ENCODE peak calls at places on chromosome 13, in eight cellular contexts. One of them, this sample, is unnamed.

GRCh38 chr13:28049880-28050871 is 50.2 kb downstream of the FLT3 start:
- DNase-seq in activated gamma-delta T cell: no peak
- DNase-seq in NCI-H2171 treated with DMSO at 0.1 percent for 48 hours: no peak
- DNase-seq in esophagus squamous epithelium: no peak
- DNase-seq in NCI-H1436 treated with DMSO at 0.1 percent for 48 hours: no peak
- DNase-seq in NCI-H2081: no peak
- DNase-seq in T-helper 2 cell: no peak
- DNase-seq in activated naive CD4-positive, alpha-beta T cell treated with anti-CD3 and anti-CD28 coated beads, Interleukin-2, amount 50 U/mL, for 16 hours: no peak
- DNase-seq in this sample: no peak

GRCh38 chr13:75442736-75443234 is 39.2 kb downstream of the TBC1D4 start:
- DNase-seq in activated gamma-delta T cell: no peak
- DNase-seq in NCI-H2171 treated with DMSO at 0.1 percent for 48 hours: no peak
- DNase-seq in esophagus squamous epithelium: no peak
- DNase-seq in NCI-H1436 treated with DMSO at 0.1 percent for 48 hours: no peak
- DNase-seq in NCI-H2081: no peak
- DNase-seq in T-helper 2 cell: no peak
- DNase-seq in activated naive CD4-positive, alpha-beta T cell treated with anti-CD3 and anti-CD28 coated beads, Interleukin-2, amount 50 U/mL, for 16 hours: no peak
- DNase-seq in this sample: no peak

GRCh38 chr13:110245421-110245899 is 61.5 kb downstream of the COL4A1 start:
- DNase-seq in activated gamma-delta T cell: no peak
- DNase-seq in NCI-H2171 treated with DMSO at 0.1 percent for 48 hours: no peak
- DNase-seq in esophagus squamous epithelium: no peak
- DNase-seq in NCI-H1436 treated with DMSO at 0.1 percent for 48 hours: no peak
- DNase-seq in NCI-H2081: no peak
- DNase-seq in T-helper 2 cell: no peak
- DNase-seq in activated naive CD4-positive, alpha-beta T cell treated with anti-CD3 and anti-CD28 coated beads, Interleukin-2, amount 50 U/mL, for 16 hours: no peak
- DNase-seq in this sample: no peak

GRCh38 chr13:29402168-29402621 is 193.3 kb downstream of the SLC7A1 start:
- DNase-seq in activated gamma-delta T cell: no peak
- DNase-seq in NCI-H2171 treated with DMSO at 0.1 percent for 48 hours: no peak
- DNase-seq in esophagus squamous epithelium: no peak
- DNase-seq in NCI-H1436 treated with DMSO at 0.1 percent for 48 hours: no peak
- DNase-seq in NCI-H2081: no peak
- DNase-seq in T-helper 2 cell: no peak
- DNase-seq in activated naive CD4-positive, alpha-beta T cell treated with anti-CD3 and anti-CD28 coated beads, Interleukin-2, amount 50 U/mL, for 16 hours: no peak
- DNase-seq in this sample: peak

GRCh38 chr13:46751811-46752635 is 44.9 kb downstream of the ESD start:
- DNase-seq in activated gamma-delta T cell: no peak
- DNase-seq in NCI-H2171 treated with DMSO at 0.1 percent for 48 hours: no peak
- DNase-seq in esophagus squamous epithelium: no peak
- DNase-seq in NCI-H1436 treated with DMSO at 0.1 percent for 48 hours: no peak
- DNase-seq in NCI-H2081: no peak
- DNase-seq in T-helper 2 cell: no peak
- DNase-seq in activated naive CD4-positive, alpha-beta T cell treated with anti-CD3 and anti-CD28 coated beads, Interleukin-2, amount 50 U/mL, for 16 hours: peak
- DNase-seq in this sample: no peak

GRCh38 chr13:75271851-75272250 is 210.1 kb downstream of the TBC1D4 start:
- DNase-seq in activated gamma-delta T cell: no peak
- DNase-seq in NCI-H2171 treated with DMSO at 0.1 percent for 48 hours: no peak
- DNase-seq in esophagus squamous epithelium: no peak
- DNase-seq in NCI-H1436 treated with DMSO at 0.1 percent for 48 hours: no peak
- DNase-seq in NCI-H2081: no peak
- DNase-seq in T-helper 2 cell: no peak
- DNase-seq in activated naive CD4-positive, alpha-beta T cell treated with anti-CD3 and anti-CD28 coated beads, Interleukin-2, amount 50 U/mL, for 16 hours: no peak
- DNase-seq in this sample: no peak

GRCh38 chr13:77029436-77029835 is 2.5 kb upstream of the FBXL3 start:
- DNase-seq in activated gamma-delta T cell: no peak
- DNase-seq in NCI-H2171 treated with DMSO at 0.1 percent for 48 hours: no peak
- DNase-seq in esophagus squamous epithelium: no peak
- DNase-seq in NCI-H1436 treated with DMSO at 0.1 percent for 48 hours: no peak
- DNase-seq in NCI-H2081: no peak
- DNase-seq in T-helper 2 cell: no peak
- DNase-seq in activated naive CD4-positive, alpha-beta T cell treated with anti-CD3 and anti-CD28 coated beads, Interleukin-2, amount 50 U/mL, for 16 hours: no peak
- DNase-seq in this sample: no peak

GRCh38 chr13:41596190-41596589 is 138.8 kb downstream of the RGCC start:
- DNase-seq in activated gamma-delta T cell: no peak
- DNase-seq in NCI-H2171 treated with DMSO at 0.1 percent for 48 hours: no peak
- DNase-seq in esophagus squamous epithelium: no peak
- DNase-seq in NCI-H1436 treated with DMSO at 0.1 percent for 48 hours: no peak
- DNase-seq in NCI-H2081: no peak
- DNase-seq in T-helper 2 cell: no peak
- DNase-seq in activated naive CD4-positive, alpha-beta T cell treated with anti-CD3 and anti-CD28 coated beads, Interleukin-2, amount 50 U/mL, for 16 hours: no peak
- DNase-seq in this sample: no peak

GRCh38 chr13:85693889-85694511 is 105.2 kb downstream of the SLITRK6 start:
- DNase-seq in activated gamma-delta T cell: no peak
- DNase-seq in NCI-H2171 treated with DMSO at 0.1 percent for 48 hours: no peak
- DNase-seq in esophagus squamous epithelium: no peak
- DNase-seq in NCI-H1436 treated with DMSO at 0.1 percent for 48 hours: no peak
- DNase-seq in NCI-H2081: no peak
- DNase-seq in T-helper 2 cell: no peak
- DNase-seq in activated naive CD4-positive, alpha-beta T cell treated with anti-CD3 and anti-CD28 coated beads, Interleukin-2, amount 50 U/mL, for 16 hours: no peak
- DNase-seq in this sample: peak

GRCh38 chr13:99198630-99199029 is 2.0 kb upstream of the UBAC2 start:
- DNase-seq in activated gamma-delta T cell: no peak
- DNase-seq in NCI-H2171 treated with DMSO at 0.1 percent for 48 hours: no peak
- DNase-seq in esophagus squamous epithelium: no peak
- DNase-seq in NCI-H1436 treated with DMSO at 0.1 percent for 48 hours: no peak
- DNase-seq in NCI-H2081: no peak
- DNase-seq in T-helper 2 cell: no peak
- DNase-seq in activated naive CD4-positive, alpha-beta T cell treated with anti-CD3 and anti-CD28 coated beads, Interleukin-2, amount 50 U/mL, for 16 hours: no peak
- DNase-seq in this sample: no peak

GRCh38 chr13:38264363-38265134 is 85.1 kb upstream of the UFM1 start:
- DNase-seq in activated gamma-delta T cell: no peak
- DNase-seq in NCI-H2171 treated with DMSO at 0.1 percent for 48 hours: no peak
- DNase-seq in esophagus squamous epithelium: no peak
- DNase-seq in NCI-H1436 treated with DMSO at 0.1 percent for 48 hours: no peak
- DNase-seq in NCI-H2081: no peak
- DNase-seq in T-helper 2 cell: no peak
- DNase-seq in activated naive CD4-positive, alpha-beta T cell treated with anti-CD3 and anti-CD28 coated beads, Interleukin-2, amount 50 U/mL, for 16 hours: no peak
- DNase-seq in this sample: no peak

GRCh38 chr13:38763446-38764381 is 76.8 kb downstream of the FREM2 start:
- DNase-seq in activated gamma-delta T cell: no peak
- DNase-seq in NCI-H2171 treated with DMSO at 0.1 percent for 48 hours: no peak
- DNase-seq in esophagus squamous epithelium: no peak
- DNase-seq in NCI-H1436 treated with DMSO at 0.1 percent for 48 hours: no peak
- DNase-seq in NCI-H2081: peak
- DNase-seq in T-helper 2 cell: no peak
- DNase-seq in activated naive CD4-positive, alpha-beta T cell treated with anti-CD3 and anti-CD28 coated beads, Interleukin-2, amount 50 U/mL, for 16 hours: no peak
- DNase-seq in this sample: no peak

GRCh38 chr13:111253334-111253872 is 67.0 kb upstream of the TEX29 start:
- DNase-seq in activated gamma-delta T cell: no peak
- DNase-seq in NCI-H2171 treated with DMSO at 0.1 percent for 48 hours: no peak
- DNase-seq in esophagus squamous epithelium: no peak
- DNase-seq in NCI-H1436 treated with DMSO at 0.1 percent for 48 hours: no peak
- DNase-seq in NCI-H2081: no peak
- DNase-seq in T-helper 2 cell: no peak
- DNase-seq in activated naive CD4-positive, alpha-beta T cell treated with anti-CD3 and anti-CD28 coated beads, Interleukin-2, amount 50 U/mL, for 16 hours: no peak
- DNase-seq in this sample: no peak

GRCh38 chr13:42999491-42999890 is 7.5 kb upstream of the EPSTI1 start:
- DNase-seq in activated gamma-delta T cell: no peak
- DNase-seq in NCI-H2171 treated with DMSO at 0.1 percent for 48 hours: no peak
- DNase-seq in esophagus squamous epithelium: no peak
- DNase-seq in NCI-H1436 treated with DMSO at 0.1 percent for 48 hours: no peak
- DNase-seq in NCI-H2081: no peak
- DNase-seq in T-helper 2 cell: no peak
- DNase-seq in activated naive CD4-positive, alpha-beta T cell treated with anti-CD3 and anti-CD28 coated beads, Interleukin-2, amount 50 U/mL, for 16 hours: no peak
- DNase-seq in this sample: no peak

GRCh38 chr13:93496985-93497673 is 270.5 kb downstream of the GPC6 start:
- DNase-seq in activated gamma-delta T cell: no peak
- DNase-seq in NCI-H2171 treated with DMSO at 0.1 percent for 48 hours: peak
- DNase-seq in esophagus squamous epithelium: no peak
- DNase-seq in NCI-H1436 treated with DMSO at 0.1 percent for 48 hours: no peak
- DNase-seq in NCI-H2081: peak
- DNase-seq in T-helper 2 cell: no peak
- DNase-seq in activated naive CD4-positive, alpha-beta T cell treated with anti-CD3 and anti-CD28 coated beads, Interleukin-2, amount 50 U/mL, for 16 hours: no peak
- DNase-seq in this sample: no peak

GRCh38 chr13:20193924-20194631 is 1.3 kb upstream of the GJB2 start:
- DNase-seq in activated gamma-delta T cell: no peak
- DNase-seq in NCI-H2171 treated with DMSO at 0.1 percent for 48 hours: no peak
- DNase-seq in esophagus squamous epithelium: no peak
- DNase-seq in NCI-H1436 treated with DMSO at 0.1 percent for 48 hours: no peak
- DNase-seq in NCI-H2081: no peak
- DNase-seq in T-helper 2 cell: no peak
- DNase-seq in activated naive CD4-positive, alpha-beta T cell treated with anti-CD3 and anti-CD28 coated beads, Interleukin-2, amount 50 U/mL, for 16 hours: no peak
- DNase-seq in this sample: no peak

GRCh38 chr13:32669030-32669646 is 82.9 kb downstream of the PDS5B start:
- DNase-seq in activated gamma-delta T cell: no peak
- DNase-seq in NCI-H2171 treated with DMSO at 0.1 percent for 48 hours: peak
- DNase-seq in esophagus squamous epithelium: no peak
- DNase-seq in NCI-H1436 treated with DMSO at 0.1 percent for 48 hours: peak
- DNase-seq in NCI-H2081: peak
- DNase-seq in T-helper 2 cell: no peak
- DNase-seq in activated naive CD4-positive, alpha-beta T cell treated with anti-CD3 and anti-CD28 coated beads, Interleukin-2, amount 50 U/mL, for 16 hours: no peak
- DNase-seq in this sample: peak

GRCh38 chr13:71320452-71320851 is 546.6 kb downstream of the DACH1 start:
- DNase-seq in activated gamma-delta T cell: no peak
- DNase-seq in NCI-H2171 treated with DMSO at 0.1 percent for 48 hours: peak
- DNase-seq in esophagus squamous epithelium: no peak
- DNase-seq in NCI-H1436 treated with DMSO at 0.1 percent for 48 hours: no peak
- DNase-seq in NCI-H2081: no peak
- DNase-seq in T-helper 2 cell: no peak
- DNase-seq in activated naive CD4-positive, alpha-beta T cell treated with anti-CD3 and anti-CD28 coated beads, Interleukin-2, amount 50 U/mL, for 16 hours: no peak
- DNase-seq in this sample: no peak

GRCh38 chr13:83825676-83826075 is 56.6 kb downstream of the SLITRK1 start:
- DNase-seq in activated gamma-delta T cell: no peak
- DNase-seq in NCI-H2171 treated with DMSO at 0.1 percent for 48 hours: no peak
- DNase-seq in esophagus squamous epithelium: no peak
- DNase-seq in NCI-H1436 treated with DMSO at 0.1 percent for 48 hours: no peak
- DNase-seq in NCI-H2081: no peak
- DNase-seq in T-helper 2 cell: no peak
- DNase-seq in activated naive CD4-positive, alpha-beta T cell treated with anti-CD3 and anti-CD28 coated beads, Interleukin-2, amount 50 U/mL, for 16 hours: no peak
- DNase-seq in this sample: no peak

GRCh38 chr13:88294368-88294767 is 623.2 kb downstream of the SLITRK5 start:
- DNase-seq in activated gamma-delta T cell: no peak
- DNase-seq in NCI-H2171 treated with DMSO at 0.1 percent for 48 hours: no peak
- DNase-seq in esophagus squamous epithelium: no peak
- DNase-seq in NCI-H1436 treated with DMSO at 0.1 percent for 48 hours: no peak
- DNase-seq in NCI-H2081: no peak
- DNase-seq in T-helper 2 cell: no peak
- DNase-seq in activated naive CD4-positive, alpha-beta T cell treated with anti-CD3 and anti-CD28 coated beads, Interleukin-2, amount 50 U/mL, for 16 hours: no peak
- DNase-seq in this sample: no peak

GRCh38 chr13:26663801-26664200 is 96.8 kb downstream of the GPR12 start:
- DNase-seq in activated gamma-delta T cell: no peak
- DNase-seq in NCI-H2171 treated with DMSO at 0.1 percent for 48 hours: peak
- DNase-seq in esophagus squamous epithelium: no peak
- DNase-seq in NCI-H1436 treated with DMSO at 0.1 percent for 48 hours: peak
- DNase-seq in NCI-H2081: peak
- DNase-seq in T-helper 2 cell: no peak
- DNase-seq in activated naive CD4-positive, alpha-beta T cell treated with anti-CD3 and anti-CD28 coated beads, Interleukin-2, amount 50 U/mL, for 16 hours: no peak
- DNase-seq in this sample: no peak

GRCh38 chr13:98521461-98521860 is 55.4 kb downstream of the STK24 start:
- DNase-seq in activated gamma-delta T cell: no peak
- DNase-seq in NCI-H2171 treated with DMSO at 0.1 percent for 48 hours: no peak
- DNase-seq in esophagus squamous epithelium: no peak
- DNase-seq in NCI-H1436 treated with DMSO at 0.1 percent for 48 hours: no peak
- DNase-seq in NCI-H2081: no peak
- DNase-seq in T-helper 2 cell: no peak
- DNase-seq in activated naive CD4-positive, alpha-beta T cell treated with anti-CD3 and anti-CD28 coated beads, Interleukin-2, amount 50 U/mL, for 16 hours: no peak
- DNase-seq in this sample: no peak

GRCh38 chr13:30847697-30848307 is 58.3 kb upstream of the MEDAG start:
- DNase-seq in activated gamma-delta T cell: no peak
- DNase-seq in NCI-H2171 treated with DMSO at 0.1 percent for 48 hours: no peak
- DNase-seq in esophagus squamous epithelium: no peak
- DNase-seq in NCI-H1436 treated with DMSO at 0.1 percent for 48 hours: no peak
- DNase-seq in NCI-H2081: no peak
- DNase-seq in T-helper 2 cell: no peak
- DNase-seq in activated naive CD4-positive, alpha-beta T cell treated with anti-CD3 and anti-CD28 coated beads, Interleukin-2, amount 50 U/mL, for 16 hours: no peak
- DNase-seq in this sample: peak

GRCh38 chr13:60584976-60585375 is 188.0 kb downstream of the TDRD3 start:
- DNase-seq in activated gamma-delta T cell: no peak
- DNase-seq in NCI-H2171 treated with DMSO at 0.1 percent for 48 hours: no peak
- DNase-seq in esophagus squamous epithelium: no peak
- DNase-seq in NCI-H1436 treated with DMSO at 0.1 percent for 48 hours: no peak
- DNase-seq in NCI-H2081: no peak
- DNase-seq in T-helper 2 cell: no peak
- DNase-seq in activated naive CD4-positive, alpha-beta T cell treated with anti-CD3 and anti-CD28 coated beads, Interleukin-2, amount 50 U/mL, for 16 hours: no peak
- DNase-seq in this sample: peak

GRCh38 chr13:112828082-112828699 is 138.4 kb downstream of the ATP11A start:
- DNase-seq in activated gamma-delta T cell: no peak
- DNase-seq in NCI-H2171 treated with DMSO at 0.1 percent for 48 hours: no peak
- DNase-seq in esophagus squamous epithelium: no peak
- DNase-seq in NCI-H1436 treated with DMSO at 0.1 percent for 48 hours: no peak
- DNase-seq in NCI-H2081: no peak
- DNase-seq in T-helper 2 cell: no peak
- DNase-seq in activated naive CD4-positive, alpha-beta T cell treated with anti-CD3 and anti-CD28 coated beads, Interleukin-2, amount 50 U/mL, for 16 hours: no peak
- DNase-seq in this sample: no peak

GRCh38 chr13:50123862-50124535 is 108.8 kb downstream of the KCNRG start:
- DNase-seq in activated gamma-delta T cell: peak
- DNase-seq in NCI-H2171 treated with DMSO at 0.1 percent for 48 hours: peak
- DNase-seq in esophagus squamous epithelium: peak
- DNase-seq in NCI-H1436 treated with DMSO at 0.1 percent for 48 hours: peak
- DNase-seq in NCI-H2081: peak
- DNase-seq in T-helper 2 cell: peak
- DNase-seq in activated naive CD4-positive, alpha-beta T cell treated with anti-CD3 and anti-CD28 coated beads, Interleukin-2, amount 50 U/mL, for 16 hours: peak
- DNase-seq in this sample: peak

GRCh38 chr13:102276479-102276878 is 125.4 kb downstream of the FGF14 start:
- DNase-seq in activated gamma-delta T cell: no peak
- DNase-seq in NCI-H2171 treated with DMSO at 0.1 percent for 48 hours: no peak
- DNase-seq in esophagus squamous epithelium: no peak
- DNase-seq in NCI-H1436 treated with DMSO at 0.1 percent for 48 hours: no peak
- DNase-seq in NCI-H2081: no peak
- DNase-seq in T-helper 2 cell: no peak
- DNase-seq in activated naive CD4-positive, alpha-beta T cell treated with anti-CD3 and anti-CD28 coated beads, Interleukin-2, amount 50 U/mL, for 16 hours: no peak
- DNase-seq in this sample: no peak

GRCh38 chr13:95571941-95572340 is 19.4 kb downstream of the CLDN10 start:
- DNase-seq in activated gamma-delta T cell: no peak
- DNase-seq in NCI-H2171 treated with DMSO at 0.1 percent for 48 hours: no peak
- DNase-seq in esophagus squamous epithelium: no peak
- DNase-seq in NCI-H1436 treated with DMSO at 0.1 percent for 48 hours: no peak
- DNase-seq in NCI-H2081: peak
- DNase-seq in T-helper 2 cell: no peak
- DNase-seq in activated naive CD4-positive, alpha-beta T cell treated with anti-CD3 and anti-CD28 coated beads, Interleukin-2, amount 50 U/mL, for 16 hours: no peak
- DNase-seq in this sample: no peak

GRCh38 chr13:114115191-114115671 is 17.2 kb downstream of the RASA3 start:
- DNase-seq in activated gamma-delta T cell: no peak
- DNase-seq in NCI-H2171 treated with DMSO at 0.1 percent for 48 hours: no peak
- DNase-seq in esophagus squamous epithelium: no peak
- DNase-seq in NCI-H1436 treated with DMSO at 0.1 percent for 48 hours: no peak
- DNase-seq in NCI-H2081: no peak
- DNase-seq in T-helper 2 cell: no peak
- DNase-seq in activated naive CD4-positive, alpha-beta T cell treated with anti-CD3 and anti-CD28 coated beads, Interleukin-2, amount 50 U/mL, for 16 hours: peak
- DNase-seq in this sample: peak

GRCh38 chr13:26541678-26542553 is 15.6 kb upstream of the WASF3 start:
- DNase-seq in activated gamma-delta T cell: no peak
- DNase-seq in NCI-H2171 treated with DMSO at 0.1 percent for 48 hours: no peak
- DNase-seq in esophagus squamous epithelium: no peak
- DNase-seq in NCI-H1436 treated with DMSO at 0.1 percent for 48 hours: no peak
- DNase-seq in NCI-H2081: no peak
- DNase-seq in T-helper 2 cell: no peak
- DNase-seq in activated naive CD4-positive, alpha-beta T cell treated with anti-CD3 and anti-CD28 coated beads, Interleukin-2, amount 50 U/mL, for 16 hours: no peak
- DNase-seq in this sample: no peak

GRCh38 chr13:31267126-31267784 is 67.5 kb downstream of the B3GLCT start:
- DNase-seq in activated gamma-delta T cell: no peak
- DNase-seq in NCI-H2171 treated with DMSO at 0.1 percent for 48 hours: no peak
- DNase-seq in esophagus squamous epithelium: no peak
- DNase-seq in NCI-H1436 treated with DMSO at 0.1 percent for 48 hours: no peak
- DNase-seq in NCI-H2081: no peak
- DNase-seq in T-helper 2 cell: no peak
- DNase-seq in activated naive CD4-positive, alpha-beta T cell treated with anti-CD3 and anti-CD28 coated beads, Interleukin-2, amount 50 U/mL, for 16 hours: no peak
- DNase-seq in this sample: no peak

GRCh38 chr13:22793598-22794134 is 387.1 kb upstream of the SGCG start:
- DNase-seq in activated gamma-delta T cell: no peak
- DNase-seq in NCI-H2171 treated with DMSO at 0.1 percent for 48 hours: no peak
- DNase-seq in esophagus squamous epithelium: no peak
- DNase-seq in NCI-H1436 treated with DMSO at 0.1 percent for 48 hours: no peak
- DNase-seq in NCI-H2081: no peak
- DNase-seq in T-helper 2 cell: no peak
- DNase-seq in activated naive CD4-positive, alpha-beta T cell treated with anti-CD3 and anti-CD28 coated beads, Interleukin-2, amount 50 U/mL, for 16 hours: no peak
- DNase-seq in this sample: peak

GRCh38 chr13:44396963-44397580 is 23.4 kb downstream of the SERP2 start:
- DNase-seq in activated gamma-delta T cell: no peak
- DNase-seq in NCI-H2171 treated with DMSO at 0.1 percent for 48 hours: no peak
- DNase-seq in esophagus squamous epithelium: no peak
- DNase-seq in NCI-H1436 treated with DMSO at 0.1 percent for 48 hours: no peak
- DNase-seq in NCI-H2081: no peak
- DNase-seq in T-helper 2 cell: no peak
- DNase-seq in activated naive CD4-positive, alpha-beta T cell treated with anti-CD3 and anti-CD28 coated beads, Interleukin-2, amount 50 U/mL, for 16 hours: no peak
- DNase-seq in this sample: no peak

GRCh38 chr13:113297370-113297871 is 382 bp downstream of the LAMP1 start:
- DNase-seq in activated gamma-delta T cell: peak
- DNase-seq in NCI-H2171 treated with DMSO at 0.1 percent for 48 hours: no peak
- DNase-seq in esophagus squamous epithelium: no peak
- DNase-seq in NCI-H1436 treated with DMSO at 0.1 percent for 48 hours: no peak
- DNase-seq in NCI-H2081: no peak
- DNase-seq in T-helper 2 cell: no peak
- DNase-seq in activated naive CD4-positive, alpha-beta T cell treated with anti-CD3 and anti-CD28 coated beads, Interleukin-2, amount 50 U/mL, for 16 hours: peak
- DNase-seq in this sample: peak